ENCODE peak calls at places on chromosomes 7 and 10, in four cellular contexts. V, E, S and C are unnamed samples.

GRCh38 chr7:151336027-151336720 is 5.4 kb upstream of the NUB1 start:
- DNase-seq in S (no peak), V (no peak), E (no peak), C (no peak)

GRCh38 chr10:80292607-80293239 is 3.3 kb upstream of the MAT1A start:
- DNase-seq in S (no peak), V (peak), E (no peak), C (no peak)

GRCh38 chr10:68526634-68527132 is 640 bp downstream of the SLC25A16 start:
- DNase-seq in S (no peak), V (peak), E (no peak), C (no peak)

GRCh38 chr10:130218936-130219335 is 82.7 kb downstream of the GLRX3 start:
- DNase-seq in E (no peak), S (no peak), V (no peak), C (no peak)

GRCh38 chr10:66167816-66168215 is 758.0 kb upstream of the LRRTM3 start:
- DNase-seq in E (no peak), V (no peak), S (no peak), C (no peak)

GRCh38 chr7:122726881-122727280 is 24.2 kb upstream of the RNF148 start:
- DNase-seq in V (no peak), E (no peak), S (no peak), C (no peak)

GRCh38 chr10:94440096-94440495 is 37.8 kb downstream of the TBC1D12 start:
- DNase-seq in E (no peak), V (no peak), S (no peak), C (no peak)

GRCh38 chr7:18505870-18506460 is 10.4 kb downstream of the HDAC9 start:
- DNase-seq in E (no peak), V (no peak), S (no peak), C (no peak)

GRCh38 chr7:121288894-121289293 is 39.9 kb upstream of the WNT16 start:
- DNase-seq in E (no peak), S (no peak), V (no peak), C (no peak)

GRCh38 chr7:69599879-69600764 is 1.8 kb downstream of the AUTS2 start:
- DNase-seq in E (no peak), V (no peak), S (no peak), C (no peak)

GRCh38 chr7:6279937-6280336 is 7.5 kb upstream of the CYTH3 start:
- DNase-seq in E (no peak), S (no peak), V (no peak), C (no peak)

GRCh38 chr7:13821152-13821787 is 168.2 kb downstream of the ETV1 start:
- DNase-seq in S (no peak), V (no peak), E (no peak), C (no peak)

GRCh38 chr10:90222939-90223338 is 521.5 kb downstream of the KIF20B start:
- DNase-seq in V (no peak), S (no peak), E (no peak), C (no peak)
- TF ChIP-seq FOXK2 in V (no peak), S (no peak), E (no peak), C (no peak)

GRCh38 chr10:99234067-99234738 is 1.4 kb downstream of the HPSE2 start:
- DNase-seq in E (peak), S (peak), V (no peak), C (no peak)
- TF ChIP-seq BHLHE40 in E (peak), S (no peak), V (no peak), C (no peak)

DNA sequence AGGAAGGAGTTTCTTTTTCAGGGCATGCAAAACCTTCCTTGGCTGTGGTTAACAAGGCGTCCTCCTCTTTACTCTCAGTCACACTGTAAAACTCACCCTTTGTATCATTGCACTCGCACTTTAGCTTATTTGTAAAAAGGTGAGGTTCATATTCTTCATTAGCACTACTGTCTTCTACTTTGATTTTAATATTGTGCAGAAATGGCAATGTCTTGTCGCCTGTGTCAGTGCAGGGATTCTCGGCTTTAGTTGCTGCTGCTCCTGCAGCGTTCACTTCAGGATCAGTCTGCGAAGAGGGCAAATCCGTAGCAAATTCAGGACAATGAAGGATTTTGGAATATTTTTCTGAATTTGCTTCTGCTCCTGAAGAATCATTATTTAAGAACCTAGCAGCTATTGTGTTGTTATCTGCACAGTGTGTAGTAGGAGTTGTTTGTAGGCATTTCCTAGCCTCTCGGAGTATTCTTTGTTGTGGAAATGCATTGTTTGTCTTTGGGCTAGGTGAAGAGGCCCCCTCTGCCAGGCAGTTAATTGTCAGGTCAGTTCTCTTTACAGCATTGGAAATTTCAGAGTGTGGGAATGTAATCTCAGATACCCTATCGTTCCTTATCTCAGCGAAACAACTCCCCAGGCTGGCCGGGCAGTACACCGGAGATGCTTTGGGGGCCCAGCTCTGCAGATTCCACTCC is 9.8 kb downstream of the SKIDA1 start:
- DNase-seq in V (no peak), S (no peak), E (no peak), C (no peak)
- TF ChIP-seq SP1 in V (no peak), S (no peak), E (no peak), C (no peak)

GRCh38 chr10:4407783-4408182 is 418.2 kb upstream of the AKR1E2 start:
- DNase-seq in V (no peak), S (no peak), E (no peak), C (no peak)
- TF ChIP-seq FOXK2 in V (no peak), S (no peak), E (no peak), C (no peak)